ENCODE peak calls at places on chromosomes 5 and 9, in six cellular contexts. C, J, S, O, T and A are unnamed samples.

GRCh38 chr5:61311836-61312808 is 19.9 kb upstream of the ZSWIM6 start:
- DNase-seq in S (no peak), O (peak), C (peak), J (peak), T (no peak), A (peak)

GRCh38 chr9:37917315-37917731 is 13.4 kb upstream of the SLC25A51 start:
- DNase-seq in J (no peak), C (no peak), S (no peak), T (no peak), O (no peak), A (peak)

GRCh38 chr5:141477815-141478214 is 2.0 kb downstream of the PCDHGC3 start:
- DNase-seq in S (no peak), T (no peak), C (no peak), J (peak), O (no peak), A (no peak)

GRCh38 chr9:34123682-34124081 is 2.8 kb downstream of the DCAF12 start:
- DNase-seq in J (no peak), O (no peak), T (no peak), C (peak), S (no peak), A (peak)

GRCh38 chr5:93681432-93681831 is 60.0 kb downstream of the POU5F2 start:
- DNase-seq in T (no peak), C (no peak), O (no peak), J (no peak), S (no peak), A (peak)

GRCh38 chr5:1768283-1769000 is 31.2 kb downstream of the MRPL36 start:
- DNase-seq in T (no peak), O (no peak), J (no peak), S (no peak), C (no peak), A (no peak)

GRCh38 chr5:39190311-39191102 is 28.9 kb downstream of the FYB1 start:
- DNase-seq in T (no peak), C (no peak), O (no peak), S (no peak), J (no peak), A (no peak)

GRCh38 chr5:43553381-43553780 is 3.5 kb downstream of the PAIP1 start:
- DNase-seq in O (no peak), S (no peak), J (peak), T (no peak), C (no peak), A (no peak)

GRCh38 chr5:143014017-143014651 is 244.0 kb downstream of the ARHGAP26 start:
- DNase-seq in C (peak), S (no peak), T (peak), O (no peak), J (no peak), A (no peak)

GRCh38 chr5:82692826-82693225 is 384.4 kb downstream of the TMEM167A start:
- DNase-seq in J (no peak), O (no peak), S (no peak), T (no peak), C (no peak), A (no peak)

GRCh38 chr5:157342822-157343402 is 77.0 kb downstream of the CYFIP2 start:
- DNase-seq in C (no peak), T (no peak), O (peak), J (peak), S (no peak), A (peak)

GRCh38 chr9:137412431-137412830 is 10.5 kb downstream of the EXD3 start:
- DNase-seq in C (no peak), J (no peak), S (no peak), O (peak), T (no peak), A (no peak)

GRCh38 chr9:115999498-115999897 is 154.1 kb upstream of the PAPPA start:
- DNase-seq in J (peak), T (no peak), O (peak), S (no peak), C (no peak), A (peak)